ENCODE peak calls at places on chromosomes 12 and 14, in six cellular contexts. Y is MM.1S, A is fibroblast of lung, I is mesendoderm, K is OCI-LY7, L is endothelial cell of umbilical vein. D is an unnamed sample.
A peak's percentile ranks its signal among the peaks of the same experiment; 100 is the strongest.

GRCh38 chr14:22112004-22112403 is 438.4 kb upstream of the OR4E1 start:
- DNase-seq in I (peak; percentile 24), A (no peak), K (peak; percentile 29), L (peak; percentile 25), Y (no peak), D (peak; percentile 63)

GRCh38 chr12:109760031-109760929 is 46.7 kb downstream of the FAM222A start:
- DNase-seq in Y (no peak), A (no peak), I (no peak), K (no peak), L (no peak), D (no peak)

GRCh38 chr12:12714276-12715001 is 2.7 kb upstream of the CDKN1B start:
- DNase-seq in Y (peak; percentile 89), K (peak; percentile 82), A (peak; percentile 54), L (peak; percentile 80), I (peak; percentile 47), D (peak; percentile 71)

GRCh38 chr12:28535216-28535615 is 345.0 kb downstream of the CCDC91 start:
- DNase-seq in Y (no peak), L (peak; percentile 14), I (peak; percentile 7), A (peak; percentile 72), K (no peak), D (no peak)

GRCh38 chr14:53265025-53265424 is 111.9 kb upstream of the DDHD1 start:
- DNase-seq in Y (no peak), A (no peak), I (peak; percentile 59), L (no peak), K (no peak), D (peak; percentile 31)

GRCh38 chr12:1779783-1780182 is 40.6 kb upstream of the LRTM2 start:
- DNase-seq in K (no peak), Y (no peak), I (no peak), L (peak; percentile 82), A (peak; percentile 86), D (no peak)

GRCh38 chr12:123115409-123116111 is 35.3 kb downstream of the PITPNM2 start:
- DNase-seq in K (no peak), A (peak; percentile 97), I (no peak), L (no peak), Y (no peak), D (no peak)

GRCh38 chr14:97107070-97107469 is 309.9 kb downstream of the VRK1 start:
- DNase-seq in A (peak; percentile 11), Y (no peak), L (no peak), K (no peak), I (no peak), D (no peak)

GRCh38 chr14:91873476-91874265 is 6.3 kb upstream of the TC2N start:
- DNase-seq in L (no peak), A (peak; percentile 46), K (peak; percentile 89), Y (no peak), I (no peak), D (no peak)

GRCh38 chr14:58428011-58428807 is 690 bp downstream of the KIAA0586 start:
- DNase-seq in Y (peak; percentile 9), I (peak; percentile 65), A (peak; percentile 62), K (peak; percentile 62), L (peak; percentile 73), D (peak; percentile 53)

GRCh38 chr14:82642425-82642824 is 1108.8 kb upstream of the SEL1L start:
- DNase-seq in A (no peak), I (peak; percentile 70), Y (no peak), K (no peak), L (no peak), D (peak; percentile 71)

GRCh38 chr14:63192085-63192484 is 12.2 kb upstream of the RHOJ start:
- DNase-seq in L (peak; percentile 93), I (no peak), K (no peak), Y (no peak), A (peak; percentile 59), D (no peak)

GRCh38 chr12:46089414-46090162 is 99.2 kb upstream of the SCAF11 start:
- DNase-seq in Y (peak; percentile 69), L (no peak), I (no peak), A (no peak), K (peak; percentile 10), D (no peak)

GRCh38 chr14:99401196-99401595 is 79.5 kb downstream of the SETD3 start:
- DNase-seq in L (no peak), Y (no peak), K (no peak), A (no peak), I (no peak), D (no peak)

GRCh38 chr12:128840862-128841468 is 12.3 kb upstream of the GLT1D1 start:
- DNase-seq in L (no peak), A (no peak), Y (no peak), K (peak; percentile 64), I (no peak), D (no peak)

GRCh38 chr14:85634205-85634604 is 104.3 kb downstream of the FLRT2 start:
- DNase-seq in Y (peak; percentile 13), L (peak; percentile 20), I (no peak), K (no peak), A (peak; percentile 7), D (no peak)

GRCh38 chr14:103597623-103598372 is 31.2 kb upstream of the KLC1 start:
- DNase-seq in I (peak; percentile 42), L (no peak), Y (no peak), A (peak; percentile 93), K (no peak), D (no peak)

GRCh38 chr14:51616256-51616655 is 35.5 kb upstream of the FRMD6 start:
- DNase-seq in K (no peak), Y (no peak), A (peak; percentile 37), L (no peak), I (no peak), D (no peak)

GRCh38 chr12:76881152-76881551 is 2.3 kb upstream of the CSRP2 start:
- DNase-seq in K (no peak), I (no peak), A (no peak), L (no peak), Y (no peak), D (no peak)

GRCh38 chr12:76878899-76879709 is at the start of gene CSRP2:
- DNase-seq in I (peak; percentile 96), A (peak; percentile 89), K (peak; percentile 78), L (peak; percentile 86), Y (peak; percentile 87), D (peak; percentile 97)

GRCh38 chr12:76882367-76882766 is 3.5 kb upstream of the CSRP2 start:
- DNase-seq in L (no peak), A (no peak), Y (no peak), K (no peak), I (no peak), D (no peak)

GRCh38 chr12:76879710-76880025 is 849 bp upstream of the CSRP2 start:
- DNase-seq in L (no peak), I (no peak), Y (no peak), K (no peak), A (no peak), D (no peak)

GRCh38 chr12:76880156-76881023 is 1.6 kb upstream of the CSRP2 start:
- DNase-seq in I (no peak), A (peak; percentile 40), K (no peak), L (peak; percentile 29), Y (no peak), D (no peak)
- H3K4me2 ChIP-seq in I (no peak overlapping the region), A (peak overlapping the region; percentile 92), K (no peak overlapping the region), L (peak overlapping the region; percentile 92), Y (no peak overlapping the region), D (peak overlapping the region; percentile 86)

DNA sequence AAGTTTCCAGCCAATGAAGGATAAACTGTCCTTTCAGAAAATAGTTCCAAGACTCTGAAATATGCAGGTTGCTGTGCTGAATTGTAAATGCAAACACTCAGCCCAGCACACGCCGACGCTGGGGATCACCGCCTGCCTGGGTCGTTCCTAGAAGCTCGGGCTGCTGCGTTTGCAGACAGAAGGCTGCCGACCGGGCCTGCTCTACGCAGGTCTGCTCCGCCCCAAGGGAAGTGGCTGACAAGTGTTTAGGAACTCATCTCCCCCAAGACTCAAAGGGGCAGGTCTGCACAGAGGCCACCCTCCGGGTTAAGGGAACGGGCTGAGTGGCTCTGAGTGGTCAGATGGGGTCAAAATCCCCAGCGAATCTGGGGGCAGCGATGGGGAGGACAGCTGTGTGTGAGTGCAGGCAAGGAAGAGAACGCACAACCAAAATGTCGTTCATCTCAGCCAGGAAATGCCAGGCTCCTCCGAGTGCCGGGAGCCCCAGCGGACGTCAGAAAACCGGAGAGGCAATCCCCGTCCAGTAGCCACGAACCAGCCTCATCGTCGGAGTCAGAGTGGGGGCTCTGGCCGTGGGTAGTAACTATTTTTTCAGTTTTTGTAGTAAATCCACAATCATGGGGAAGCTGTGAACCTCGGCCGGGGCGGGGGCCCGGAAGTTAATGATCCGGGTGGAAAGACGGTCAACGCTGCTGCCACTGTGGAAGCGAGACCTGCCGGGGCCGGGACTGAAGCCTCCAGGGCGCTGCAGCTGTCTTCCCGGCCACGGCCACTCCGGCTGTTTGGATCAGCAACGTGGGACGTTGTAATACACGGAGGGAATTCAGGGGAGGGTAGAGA is 6.0 kb downstream of the GALNT9 start:
- DNase-seq in K (no peak), Y (no peak), I (no peak), L (no peak), A (no peak), D (no peak)
- H3K4me2 ChIP-seq in K (no peak overlapping the region), Y (no peak overlapping the region), I (no peak overlapping the region), L (no peak overlapping the region), A (no peak overlapping the region), D (no peak overlapping the region)

GRCh38 chr12:113069149-113069548 is 12.6 kb downstream of the DTX1 start:
- DNase-seq in K (no peak), Y (no peak), A (no peak), I (no peak), L (no peak), D (no peak)

GRCh38 chr12:113071063-113071426 is 14.5 kb downstream of the DTX1 start:
- DNase-seq in A (no peak), L (no peak), Y (no peak), K (no peak), I (no peak), D (no peak)

GRCh38 chr12:113068312-113068935 is 11.9 kb downstream of the DTX1 start:
- DNase-seq in Y (no peak), K (no peak), I (no peak), A (no peak), L (no peak), D (no peak)

GRCh38 chr12:113070117-113070906 is 13.8 kb downstream of the DTX1 start:
- DNase-seq in A (no peak), I (no peak), K (peak; percentile 68), L (no peak), Y (no peak), D (no peak)

DNA sequence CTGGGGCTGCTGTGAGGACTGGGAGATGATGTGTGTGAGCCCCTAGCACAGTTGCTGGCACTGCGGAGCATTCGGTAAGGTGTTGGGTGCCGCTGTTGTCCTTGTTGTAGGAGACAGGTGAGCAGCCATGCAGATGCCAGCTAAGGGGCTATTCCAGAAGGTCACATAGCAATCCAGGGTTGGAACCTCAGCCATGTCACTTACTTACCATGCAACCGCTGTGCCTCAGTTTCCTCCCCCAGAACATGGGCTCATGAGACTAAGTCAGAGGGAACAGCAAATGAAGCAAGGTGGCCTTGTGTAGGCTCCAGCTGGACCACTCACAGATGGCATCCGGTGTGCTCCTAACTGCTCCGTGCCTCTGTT is 13.2 kb downstream of the DTX1 start:
- DNase-seq in K (no peak), I (no peak), Y (no peak), A (no peak), L (no peak), D (no peak)
- H3K4me2 ChIP-seq in K (peak overlapping the region; percentile 94), I (no peak overlapping the region), Y (no peak overlapping the region), A (no peak overlapping the region), L (no peak overlapping the region), D (no peak overlapping the region)

DNA sequence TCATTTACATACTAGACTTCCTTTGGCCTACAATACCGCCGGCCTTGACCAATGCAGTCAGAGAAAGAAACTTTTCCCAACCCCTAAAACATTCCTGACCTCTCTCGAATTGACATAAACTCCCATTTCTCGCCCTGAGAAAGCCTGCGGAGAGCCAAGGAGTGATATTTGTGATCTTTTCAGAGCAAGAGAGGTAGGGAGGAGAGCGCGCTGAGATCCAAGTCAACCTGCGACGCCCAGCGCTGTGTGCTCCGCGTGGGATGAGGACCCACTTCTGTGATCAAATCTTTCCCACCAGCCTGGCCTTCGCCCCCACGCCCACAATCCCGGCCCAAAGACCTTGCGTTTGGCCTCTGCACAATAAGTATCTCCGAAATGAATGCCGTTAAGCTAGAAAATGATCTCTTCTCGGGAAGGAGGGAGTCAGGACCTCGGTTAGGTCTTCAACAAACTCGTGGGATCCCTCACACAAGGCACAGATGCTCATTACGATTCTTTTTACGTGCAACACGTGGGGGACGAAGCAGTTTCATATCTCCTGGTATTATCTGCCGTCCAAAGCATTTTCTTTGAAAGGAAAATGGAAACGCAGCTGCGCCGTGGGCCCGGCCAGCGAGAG is 6.3 kb upstream of the NPAS3 start:
- DNase-seq in I (peak; percentile 27), A (no peak), L (no peak), Y (no peak), K (no peak), D (peak; percentile 38)
- H3K4me2 ChIP-seq in I (peak overlapping the region; percentile 61), A (peak overlapping the region; percentile 3), L (no peak overlapping the region), Y (no peak overlapping the region), K (no peak overlapping the region), D (peak overlapping the region; percentile 90)

D was measured in GM23338.